ENCODE peak calls at places on chromosome 4, in nine cellular contexts. S is mucosa of descending colon; C is AG04449; I is EL; V is NCI-H460; Y is NCI-H187 treated with DMSO at 0.1 percent for 48 hours; K is GM23248; E is fibroblast of the conjunctiva; G is activated CD4-positive, alpha-beta T cell treated with anti-CD3 and anti-CD28 coated beads for 48 hours. P is an unnamed sample.

GRCh38 chr4:79578613-79579012 is 170.6 kb upstream of the GK2 start:
- DNase-seq in S (peak), C (no peak), I (no peak), V (no peak), Y (no peak), K (no peak), E (no peak), G (no peak), P (no peak)

GRCh38 chr4:85637778-85638177 is 162.8 kb downstream of the ARHGAP24 start:
- DNase-seq in S (no peak), C (no peak), I (no peak), V (no peak), Y (no peak), K (no peak), E (no peak), G (no peak), P (no peak)

GRCh38 chr4:165194368-165194767 is 13.0 kb upstream of the KLHL2 start:
- DNase-seq in S (no peak), C (no peak), I (no peak), V (no peak), Y (no peak), K (no peak), E (no peak), G (no peak), P (no peak)

GRCh38 chr4:663046-663437 is 11.0 kb downstream of the ATP5ME start:
- DNase-seq in S (no peak), C (no peak), I (no peak), V (no peak), Y (no peak), K (no peak), E (no peak), G (no peak), P (no peak)

GRCh38 chr4:42302348-42302747 is 94.9 kb upstream of the SHISA3 start:
- DNase-seq in S (peak), C (no peak), I (peak), V (peak), Y (no peak), K (peak), E (no peak), G (peak), P (peak)

GRCh38 chr4:88028961-88029360 is 21.5 kb downstream of the PKD2 start:
- DNase-seq in S (no peak), C (no peak), I (no peak), V (no peak), Y (no peak), K (no peak), E (no peak), G (no peak), P (no peak)

GRCh38 chr4:123806057-123806456 is 409.5 kb downstream of the SPRY1 start:
- DNase-seq in S (no peak), C (no peak), I (no peak), V (no peak), Y (no peak), K (no peak), E (no peak), G (no peak), P (no peak)

GRCh38 chr4:175412161-175412560 is 399.9 kb downstream of the GPM6A start:
- DNase-seq in S (no peak), C (no peak), I (peak), V (no peak), Y (no peak), K (peak), E (no peak), G (no peak), P (peak)

GRCh38 chr4:61783050-61783449 is 582.9 kb downstream of the ADGRL3 start:
- DNase-seq in S (no peak), C (no peak), I (no peak), V (no peak), Y (no peak), K (no peak), E (no peak), G (no peak), P (no peak)